ENCODE peak calls at places on chromosomes 12 and 14, in nine cellular contexts. R, V, M, Z, W, U, D, E and B are unnamed samples.

GRCh38 chr12:65642006-65642695 is 182.1 kb upstream of the HMGA2 start:
- DNase-seq in R (no peak), V (no peak), M (no peak), Z (no peak), W (no peak), U (no peak), D (no peak), E (no peak), B (no peak)

GRCh38 chr14:101474563-101475467 is 86.5 kb upstream of the DIO3 start:
- DNase-seq in R (no peak), V (no peak), M (no peak), Z (no peak), W (no peak), U (no peak), D (no peak), E (no peak), B (no peak)

GRCh38 chr12:81403348-81403747 is 325.5 kb downstream of the ACSS3 start:
- DNase-seq in R (no peak), V (no peak), M (no peak), Z (no peak), W (no peak), U (no peak), D (no peak), E (no peak), B (no peak)

GRCh38 chr12:53046655-53047220 is 3.1 kb upstream of the TNS2 start:
- DNase-seq in R (peak), V (peak), M (peak), Z (no peak), W (peak), U (peak), D (peak), E (peak), B (no peak)

GRCh38 chr14:22656945-22657711 is 13.0 kb upstream of the OR6J1 start:
- DNase-seq in R (no peak), V (no peak), M (no peak), Z (peak), W (no peak), U (no peak), D (peak), E (no peak), B (no peak)

GRCh38 chr14:28297559-28297958 is 469.0 kb upstream of the FOXG1 start:
- DNase-seq in R (no peak), V (no peak), M (no peak), Z (no peak), W (no peak), U (no peak), D (no peak), E (no peak), B (no peak)

GRCh38 chr14:80278293-80279037 is 67.2 kb upstream of the DIO2 start:
- DNase-seq in R (no peak), V (no peak), M (no peak), Z (no peak), W (no peak), U (no peak), D (no peak), E (no peak), B (no peak)

GRCh38 chr12:54201001-54201794 is 12.4 kb upstream of the SMUG1 start:
- DNase-seq in R (peak), V (peak), M (peak), Z (no peak), W (peak), U (peak), D (peak), E (peak), B (no peak)

GRCh38 chr12:66664076-66664475 is 14.8 kb downstream of the GRIP1 start:
- DNase-seq in R (no peak), V (no peak), M (no peak), Z (no peak), W (no peak), U (no peak), D (no peak), E (no peak), B (no peak)

GRCh38 chr12:16325426-16325825 is 22.0 kb upstream of the MGST1 start:
- DNase-seq in R (no peak), V (no peak), M (no peak), Z (no peak), W (no peak), U (no peak), D (peak), E (peak), B (no peak)

GRCh38 chr12:107320031-107320928 is 226.9 kb upstream of the CRY1 start:
- DNase-seq in R (peak), V (no peak), M (no peak), Z (no peak), W (peak), U (peak), D (peak), E (peak), B (no peak)

GRCh38 chr14:61406198-61406597 is 84.8 kb downstream of the PRKCH start:
- DNase-seq in R (no peak), V (no peak), M (no peak), Z (no peak), W (no peak), U (no peak), D (no peak), E (no peak), B (no peak)

GRCh38 chr14:105889666-105890473 is 363.5 kb downstream of the TMEM121 start:
- DNase-seq in R (no peak), V (no peak), M (peak), Z (no peak), W (no peak), U (no peak), D (no peak), E (no peak), B (no peak)

GRCh38 chr12:116710367-116710766 is 27.5 kb downstream of the SPRING1 start:
- DNase-seq in R (no peak), V (no peak), M (no peak), Z (no peak), W (no peak), U (no peak), D (no peak), E (no peak), B (no peak)

GRCh38 chr12:76548222-76548837 is 11.2 kb downstream of the OSBPL8 start:
- DNase-seq in R (no peak), V (no peak), M (no peak), Z (no peak), W (no peak), U (no peak), D (no peak), E (no peak), B (no peak)